ENCODE peak calls at places on chromosomes 11 and 22, in six cellular contexts. One of them, this sample, is unnamed.

GRCh38 chr11:34214961-34215805 is 109.8 kb downstream of the NAT10 start:
- DNase-seq in H1: no peak
- DNase-seq in Panc1: peak; percentile 94
- DNase-seq in sigmoid colon: no peak
- DNase-seq in GM12878: no peak
- DNase-seq in endothelial cell of umbilical vein: no peak
- DNase-seq in this sample: no peak

GRCh38 chr11:17991799-17992433 is 20.9 kb downstream of the SERGEF start:
- DNase-seq in H1: no peak
- DNase-seq in Panc1: no peak
- DNase-seq in sigmoid colon: no peak
- DNase-seq in GM12878: no peak
- DNase-seq in endothelial cell of umbilical vein: peak; percentile 59
- DNase-seq in this sample: peak; percentile 35

GRCh38 chr11:30326114-30326783 is 3.3 kb downstream of the ARL14EP start:
- DNase-seq in H1: no peak
- DNase-seq in Panc1: no peak
- DNase-seq in sigmoid colon: no peak
- DNase-seq in GM12878: no peak
- DNase-seq in endothelial cell of umbilical vein: no peak
- DNase-seq in this sample: no peak

GRCh38 chr11:131932584-131933360 is 562.4 kb downstream of the NTM start:
- DNase-seq in H1: no peak
- DNase-seq in Panc1: no peak
- DNase-seq in sigmoid colon: no peak
- DNase-seq in GM12878: no peak
- DNase-seq in endothelial cell of umbilical vein: no peak
- DNase-seq in this sample: no peak

GRCh38 chr11:109547356-109548027 is 125.5 kb downstream of the C11orf87 start:
- DNase-seq in H1: no peak
- DNase-seq in Panc1: no peak
- DNase-seq in sigmoid colon: no peak
- DNase-seq in GM12878: no peak
- DNase-seq in endothelial cell of umbilical vein: no peak
- DNase-seq in this sample: no peak

GRCh38 chr11:70464509-70465361 is 66.4 kb downstream of the CTTN start:
- DNase-seq in H1: no peak
- DNase-seq in Panc1: no peak
- DNase-seq in sigmoid colon: no peak
- DNase-seq in GM12878: no peak
- DNase-seq in endothelial cell of umbilical vein: no peak
- DNase-seq in this sample: no peak

GRCh38 chr11:128422576-128423370 is 164.6 kb downstream of the ETS1 start:
- DNase-seq in H1: no peak
- DNase-seq in Panc1: no peak
- DNase-seq in sigmoid colon: no peak
- DNase-seq in GM12878: no peak
- DNase-seq in endothelial cell of umbilical vein: no peak
- DNase-seq in this sample: no peak

GRCh38 chr11:116207349-116207748 is 565.4 kb downstream of the BUD13 start:
- DNase-seq in H1: no peak
- DNase-seq in Panc1: no peak
- DNase-seq in sigmoid colon: no peak
- DNase-seq in GM12878: no peak
- DNase-seq in endothelial cell of umbilical vein: no peak
- DNase-seq in this sample: no peak

GRCh38 chr11:73384127-73384441 is 7.9 kb downstream of the RELT start:
- DNase-seq in H1: no peak
- DNase-seq in Panc1: no peak
- DNase-seq in sigmoid colon: no peak
- DNase-seq in GM12878: no peak
- DNase-seq in endothelial cell of umbilical vein: no peak
- DNase-seq in this sample: no peak

GRCh38 chr11:73386568-73386967 is 10.4 kb downstream of the RELT start:
- DNase-seq in H1: no peak
- DNase-seq in Panc1: no peak
- DNase-seq in sigmoid colon: no peak
- DNase-seq in GM12878: no peak
- DNase-seq in endothelial cell of umbilical vein: no peak
- DNase-seq in this sample: no peak

GRCh38 chr11:73384531-73384870 is 8.3 kb downstream of the RELT start:
- DNase-seq in H1: no peak
- DNase-seq in Panc1: no peak
- DNase-seq in sigmoid colon: no peak
- DNase-seq in GM12878: no peak
- DNase-seq in endothelial cell of umbilical vein: no peak
- DNase-seq in this sample: no peak

GRCh38 chr11:73386026-73386425 is 9.8 kb downstream of the RELT start:
- DNase-seq in H1: no peak
- DNase-seq in Panc1: no peak
- DNase-seq in sigmoid colon: peak; percentile 71
- DNase-seq in GM12878: peak; percentile 49
- DNase-seq in endothelial cell of umbilical vein: no peak
- DNase-seq in this sample: peak; percentile 64

GRCh38 chr11:73384871-73385692 is 8.9 kb downstream of the RELT start:
- DNase-seq in H1: no peak
- DNase-seq in Panc1: no peak
- DNase-seq in sigmoid colon: peak; percentile 77
- DNase-seq in GM12878: peak; percentile 69
- DNase-seq in endothelial cell of umbilical vein: peak; percentile 53
- DNase-seq in this sample: peak; percentile 82
- TF ChIP-seq POLR2AphosphoS5 in H1: no peak
- TF ChIP-seq POLR2AphosphoS5 in Panc1: no peak
- TF ChIP-seq POLR2AphosphoS5 in sigmoid colon: no peak
- TF ChIP-seq POLR2AphosphoS5 in GM12878: peak; percentile 65
- TF ChIP-seq POLR2AphosphoS5 in endothelial cell of umbilical vein: no peak
- TF ChIP-seq POLR2AphosphoS5 in this sample: peak; percentile 13

GRCh38 chr11:111723595-111723994 is 42.6 kb downstream of the PPP2R1B start:
- DNase-seq in H1: no peak
- DNase-seq in Panc1: no peak
- DNase-seq in sigmoid colon: no peak
- DNase-seq in GM12878: no peak
- DNase-seq in endothelial cell of umbilical vein: no peak
- DNase-seq in this sample: no peak
- TF ChIP-seq POLR2AphosphoS5 in H1: no peak
- TF ChIP-seq POLR2AphosphoS5 in Panc1: no peak
- TF ChIP-seq POLR2AphosphoS5 in sigmoid colon: no peak
- TF ChIP-seq POLR2AphosphoS5 in GM12878: no peak
- TF ChIP-seq POLR2AphosphoS5 in endothelial cell of umbilical vein: no peak
- TF ChIP-seq POLR2AphosphoS5 in this sample: no peak

GRCh38 chr22:42070517-42071422 is at the start of gene NAGA:
- DNase-seq in H1: peak; percentile 94
- DNase-seq in Panc1: no peak
- DNase-seq in sigmoid colon: peak; percentile 98
- DNase-seq in GM12878: peak; percentile 91
- DNase-seq in endothelial cell of umbilical vein: peak; percentile 97
- DNase-seq in this sample: peak; percentile 96
- TF ChIP-seq POLR2AphosphoS5 in H1: peak; percentile 76
- TF ChIP-seq POLR2AphosphoS5 in Panc1: peak; percentile 58
- TF ChIP-seq POLR2AphosphoS5 in sigmoid colon: peak; percentile 97
- TF ChIP-seq POLR2AphosphoS5 in GM12878: peak; percentile 63
- TF ChIP-seq POLR2AphosphoS5 in endothelial cell of umbilical vein: peak; percentile 79
- TF ChIP-seq POLR2AphosphoS5 in this sample: peak; percentile 66

GRCh38 chr11:107669893-107670601 is 41.8 kb downstream of the SLN start:
- DNase-seq in H1: no peak
- DNase-seq in Panc1: no peak
- DNase-seq in sigmoid colon: no peak
- DNase-seq in GM12878: no peak
- DNase-seq in endothelial cell of umbilical vein: no peak
- DNase-seq in this sample: no peak

GRCh38 chr11:107666911-107667568 is 44.8 kb downstream of the SLN start:
- DNase-seq in H1: no peak
- DNase-seq in Panc1: no peak
- DNase-seq in sigmoid colon: no peak
- DNase-seq in GM12878: no peak
- DNase-seq in endothelial cell of umbilical vein: no peak
- DNase-seq in this sample: no peak

GRCh38 chr11:107661656-107662055 is 50.2 kb downstream of the SLN start:
- DNase-seq in H1: no peak
- DNase-seq in Panc1: no peak
- DNase-seq in sigmoid colon: no peak
- DNase-seq in GM12878: no peak
- DNase-seq in endothelial cell of umbilical vein: no peak
- DNase-seq in this sample: no peak

GRCh38 chr11:107669156-107669740 is 42.6 kb downstream of the SLN start:
- DNase-seq in H1: no peak
- DNase-seq in Panc1: no peak
- DNase-seq in sigmoid colon: no peak
- DNase-seq in GM12878: no peak
- DNase-seq in endothelial cell of umbilical vein: no peak
- DNase-seq in this sample: no peak

DNA sequence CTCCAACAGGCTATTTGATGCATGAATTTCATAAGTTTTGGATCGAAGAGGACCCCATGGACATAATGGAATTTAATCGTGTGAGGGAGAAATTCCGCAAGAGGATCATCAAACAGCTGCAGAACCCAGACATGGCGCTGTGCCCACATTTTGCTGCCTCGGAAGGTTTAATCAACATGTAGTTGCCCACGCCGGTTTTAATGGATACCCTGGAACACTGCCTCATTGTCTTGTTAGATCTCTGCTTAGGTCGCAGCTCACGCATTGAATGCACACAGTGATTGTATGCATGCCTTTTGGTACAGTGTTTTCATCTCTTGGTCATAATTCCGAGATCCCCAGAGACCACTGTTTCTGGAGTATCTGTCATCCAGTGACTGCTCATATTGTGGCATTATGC is 46.8 kb downstream of the SLN start:
- DNase-seq in H1: no peak
- DNase-seq in Panc1: no peak
- DNase-seq in sigmoid colon: no peak
- DNase-seq in GM12878: no peak
- DNase-seq in endothelial cell of umbilical vein: no peak
- DNase-seq in this sample: no peak
- TF ChIP-seq POLR2AphosphoS5 in H1: no peak
- TF ChIP-seq POLR2AphosphoS5 in Panc1: no peak
- TF ChIP-seq POLR2AphosphoS5 in sigmoid colon: no peak
- TF ChIP-seq POLR2AphosphoS5 in GM12878: no peak
- TF ChIP-seq POLR2AphosphoS5 in endothelial cell of umbilical vein: no peak
- TF ChIP-seq POLR2AphosphoS5 in this sample: no peak

GRCh38 chr11:65436412-65437032 is 13.9 kb downstream of the NEAT1 start:
- DNase-seq in H1: no peak
- DNase-seq in Panc1: no peak
- DNase-seq in sigmoid colon: peak; percentile 62
- DNase-seq in GM12878: no peak
- DNase-seq in endothelial cell of umbilical vein: peak; percentile 37
- DNase-seq in this sample: no peak
- TF ChIP-seq POLR2AphosphoS5 in H1: no peak
- TF ChIP-seq POLR2AphosphoS5 in Panc1: no peak
- TF ChIP-seq POLR2AphosphoS5 in sigmoid colon: peak; percentile 69
- TF ChIP-seq POLR2AphosphoS5 in GM12878: no peak
- TF ChIP-seq POLR2AphosphoS5 in endothelial cell of umbilical vein: peak; percentile 30
- TF ChIP-seq POLR2AphosphoS5 in this sample: no peak

DNA sequence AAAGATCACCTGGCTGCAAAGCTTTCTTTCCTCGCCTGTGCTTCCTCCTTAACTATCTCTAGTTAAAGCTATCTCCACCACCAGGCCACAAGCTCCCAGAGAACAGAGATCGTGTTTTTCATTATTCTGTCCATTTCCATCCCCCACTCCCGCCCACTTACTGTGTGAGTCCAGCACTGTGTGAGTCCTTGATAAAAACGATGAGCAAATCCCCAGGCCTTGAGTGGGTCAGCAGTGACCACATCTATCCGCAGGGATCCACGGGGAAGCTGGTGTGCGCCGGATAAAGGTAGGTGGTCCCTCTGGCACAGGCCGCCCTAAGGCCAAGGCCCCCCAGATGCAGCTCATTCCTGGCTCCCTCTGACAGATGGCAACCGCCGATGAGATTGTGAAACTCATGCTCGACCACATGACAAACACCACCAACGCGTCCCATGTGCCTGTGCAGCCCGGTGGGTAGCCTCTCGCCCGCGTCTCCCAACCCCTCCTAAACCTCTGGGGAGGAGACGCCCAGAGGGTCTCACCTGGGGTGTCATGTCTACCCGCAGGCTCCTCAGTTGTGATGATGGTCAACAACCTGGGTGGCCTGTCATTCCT is 9.3 kb downstream of the TKFC start:
- DNase-seq in H1: no peak
- DNase-seq in Panc1: no peak
- DNase-seq in sigmoid colon: peak; percentile 42
- DNase-seq in GM12878: no peak
- DNase-seq in endothelial cell of umbilical vein: no peak
- DNase-seq in this sample: no peak
- TF ChIP-seq POLR2AphosphoS5 in H1: no peak
- TF ChIP-seq POLR2AphosphoS5 in Panc1: no peak
- TF ChIP-seq POLR2AphosphoS5 in sigmoid colon: no peak
- TF ChIP-seq POLR2AphosphoS5 in GM12878: no peak
- TF ChIP-seq POLR2AphosphoS5 in endothelial cell of umbilical vein: no peak
- TF ChIP-seq POLR2AphosphoS5 in this sample: no peak

DNA sequence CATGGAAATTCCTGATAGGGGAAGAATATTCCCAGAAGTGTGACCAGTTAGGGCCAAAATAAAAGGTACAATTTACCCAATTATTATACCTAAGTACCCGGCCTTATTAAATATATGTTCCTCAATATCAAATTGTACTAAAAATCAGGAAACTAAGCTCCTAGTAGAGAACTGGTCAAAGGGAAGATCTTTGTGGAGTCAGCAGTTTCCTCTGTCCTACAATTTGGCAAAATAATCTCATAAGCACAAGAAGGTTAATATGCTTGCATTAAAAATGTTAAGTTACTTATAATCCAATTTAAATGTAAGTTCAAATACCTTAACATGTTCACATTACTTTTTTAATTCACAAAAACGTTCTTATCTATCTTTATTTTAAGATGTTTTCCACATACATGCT is 10.3 kb downstream of the TTC28 start:
- DNase-seq in H1: no peak
- DNase-seq in Panc1: no peak
- DNase-seq in sigmoid colon: no peak
- DNase-seq in GM12878: no peak
- DNase-seq in endothelial cell of umbilical vein: no peak
- DNase-seq in this sample: no peak
- TF ChIP-seq POLR2AphosphoS5 in H1: no peak
- TF ChIP-seq POLR2AphosphoS5 in Panc1: no peak
- TF ChIP-seq POLR2AphosphoS5 in sigmoid colon: no peak
- TF ChIP-seq POLR2AphosphoS5 in GM12878: no peak
- TF ChIP-seq POLR2AphosphoS5 in endothelial cell of umbilical vein: no peak
- TF ChIP-seq POLR2AphosphoS5 in this sample: no peak

DNA sequence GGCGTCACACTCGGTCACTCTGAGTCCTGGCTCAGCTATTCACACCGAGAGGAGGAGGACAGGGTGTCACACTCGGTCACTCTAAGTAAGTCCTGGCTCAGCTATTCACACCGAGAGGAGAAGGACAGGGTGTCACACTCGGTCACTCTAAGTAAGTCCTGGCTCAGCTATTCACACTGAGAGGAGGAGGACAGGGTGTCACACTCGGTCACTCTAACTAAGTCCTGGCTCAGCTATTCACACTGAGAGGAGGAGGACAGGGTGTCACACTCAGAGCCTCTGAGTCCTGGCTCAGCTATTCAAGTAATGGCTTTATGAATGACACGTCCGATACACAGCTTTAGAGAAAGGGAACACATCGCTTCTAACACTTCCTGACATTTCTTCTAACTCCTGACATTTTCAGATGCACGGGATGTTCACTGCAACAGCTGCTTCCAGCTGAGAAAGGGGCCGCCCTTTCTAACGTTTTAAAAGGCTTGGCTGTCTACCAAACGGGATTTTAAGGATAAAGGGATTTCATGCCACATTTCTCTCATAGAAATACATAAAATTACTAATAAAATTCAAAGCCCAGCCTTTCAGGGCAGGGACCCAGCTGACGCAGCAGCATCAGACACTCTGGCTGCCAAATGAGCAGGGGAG is 28.1 kb downstream of the DRD4 start:
- DNase-seq in H1: no peak
- DNase-seq in Panc1: no peak
- DNase-seq in sigmoid colon: no peak
- DNase-seq in GM12878: no peak
- DNase-seq in endothelial cell of umbilical vein: no peak
- DNase-seq in this sample: no peak
- TF ChIP-seq POLR2AphosphoS5 in H1: no peak
- TF ChIP-seq POLR2AphosphoS5 in Panc1: no peak
- TF ChIP-seq POLR2AphosphoS5 in sigmoid colon: no peak
- TF ChIP-seq POLR2AphosphoS5 in GM12878: no peak
- TF ChIP-seq POLR2AphosphoS5 in endothelial cell of umbilical vein: no peak
- TF ChIP-seq POLR2AphosphoS5 in this sample: no peak